ENCODE peak calls at places on chromosomes 6 and 20, in four cellular contexts. One of them, this sample, is unnamed.

GRCh38 chr20:41480054-41480770 is 113.6 kb upstream of the EMILIN3 start:
- DNase-seq in HL-60: peak
- DNase-seq in brain microvascular endothelial cell: no peak
- DNase-seq in Calu3: no peak
- DNase-seq in this sample: no peak

GRCh38 chr6:121222656-121223055 is 111.6 kb downstream of the TBC1D32 start:
- DNase-seq in HL-60: no peak
- DNase-seq in brain microvascular endothelial cell: peak
- DNase-seq in Calu3: no peak
- DNase-seq in this sample: no peak

GRCh38 chr6:136968831-136969230 is 46.7 kb downstream of the SLC35D3 start:
- DNase-seq in HL-60: no peak
- DNase-seq in brain microvascular endothelial cell: no peak
- DNase-seq in Calu3: no peak
- DNase-seq in this sample: no peak

GRCh38 chr6:26305097-26305841 is 59.7 kb upstream of the BTN3A2 start:
- DNase-seq in HL-60: peak
- DNase-seq in brain microvascular endothelial cell: peak
- DNase-seq in Calu3: peak
- DNase-seq in this sample: peak

GRCh38 chr6:29887819-29888581 is 54.3 kb upstream of the HLA-A start:
- DNase-seq in HL-60: peak
- DNase-seq in brain microvascular endothelial cell: peak
- DNase-seq in Calu3: peak
- DNase-seq in this sample: no peak

GRCh38 chr6:112017169-112017568 is 36.7 kb upstream of the CCN6 start:
- DNase-seq in HL-60: no peak
- DNase-seq in brain microvascular endothelial cell: no peak
- DNase-seq in Calu3: no peak
- DNase-seq in this sample: no peak

GRCh38 chr6:98827295-98828159 is 6.8 kb upstream of the POU3F2 start:
- DNase-seq in HL-60: no peak
- DNase-seq in brain microvascular endothelial cell: no peak
- DNase-seq in Calu3: no peak
- DNase-seq in this sample: no peak

GRCh38 chr20:9999660-10000059 is 35.1 kb upstream of the ANKEF1 start:
- DNase-seq in HL-60: no peak
- DNase-seq in brain microvascular endothelial cell: no peak
- DNase-seq in Calu3: no peak
- DNase-seq in this sample: no peak

GRCh38 chr20:3811421-3812258 is 8.7 kb upstream of the AP5S1 start:
- DNase-seq in HL-60: peak
- DNase-seq in brain microvascular endothelial cell: peak
- DNase-seq in Calu3: peak
- DNase-seq in this sample: peak

GRCh38 chr6:169639653-169640278 is 62.1 kb downstream of the WDR27 start:
- DNase-seq in HL-60: no peak
- DNase-seq in brain microvascular endothelial cell: no peak
- DNase-seq in Calu3: no peak
- DNase-seq in this sample: peak

GRCh38 chr20:50281831-50282591 is 91.4 kb downstream of the CEBPB start:
- DNase-seq in HL-60: peak
- DNase-seq in brain microvascular endothelial cell: no peak
- DNase-seq in Calu3: no peak
- DNase-seq in this sample: no peak

GRCh38 chr6:51398793-51399192 is 580.1 kb downstream of the TFAP2B start:
- DNase-seq in HL-60: no peak
- DNase-seq in brain microvascular endothelial cell: no peak
- DNase-seq in Calu3: peak
- DNase-seq in this sample: no peak

GRCh38 chr6:169862464-169863148 is 111.2 kb downstream of the ERMARD start:
- DNase-seq in HL-60: no peak
- DNase-seq in brain microvascular endothelial cell: no peak
- DNase-seq in Calu3: no peak
- DNase-seq in this sample: peak

GRCh38 chr6:100229512-100229911 is 235.2 kb downstream of the SIM1 start:
- DNase-seq in HL-60: no peak
- DNase-seq in brain microvascular endothelial cell: no peak
- DNase-seq in Calu3: peak
- DNase-seq in this sample: no peak

GRCh38 chr6:111566873-111567517 is 38.7 kb downstream of the TRAF3IP2 start:
- DNase-seq in HL-60: peak
- DNase-seq in brain microvascular endothelial cell: no peak
- DNase-seq in Calu3: no peak
- DNase-seq in this sample: no peak

GRCh38 chr20:8139899-8140298 is 7.8 kb downstream of the PLCB1 start:
- DNase-seq in HL-60: no peak
- DNase-seq in brain microvascular endothelial cell: no peak
- DNase-seq in Calu3: no peak
- DNase-seq in this sample: no peak

GRCh38 chr20:50794181-50794845 is 548 bp upstream of the BCAS4 start:
- DNase-seq in HL-60: no peak
- DNase-seq in brain microvascular endothelial cell: no peak
- DNase-seq in Calu3: no peak
- DNase-seq in this sample: no peak

GRCh38 chr6:43608310-43608763 is 20.7 kb downstream of the GTPBP2 start:
- DNase-seq in HL-60: peak
- DNase-seq in brain microvascular endothelial cell: peak
- DNase-seq in Calu3: peak
- DNase-seq in this sample: peak

GRCh38 chr6:90297866-90298381 is 1.3 kb upstream of the BACH2 start:
- DNase-seq in HL-60: no peak
- DNase-seq in brain microvascular endothelial cell: no peak
- DNase-seq in Calu3: no peak
- DNase-seq in this sample: no peak

GRCh38 chr6:115898246-115898645 is 162.4 kb downstream of the FRK start:
- DNase-seq in HL-60: no peak
- DNase-seq in brain microvascular endothelial cell: no peak
- DNase-seq in Calu3: no peak
- DNase-seq in this sample: no peak

GRCh38 chr6:169499728-169500265 is 202.0 kb downstream of the WDR27 start:
- DNase-seq in HL-60: no peak
- DNase-seq in brain microvascular endothelial cell: no peak
- DNase-seq in Calu3: no peak
- DNase-seq in this sample: no peak

GRCh38 chr6:99130897-99131873 is 183.4 kb upstream of the FBXL4 start:
- DNase-seq in HL-60: no peak
- DNase-seq in brain microvascular endothelial cell: no peak
- DNase-seq in Calu3: no peak
- DNase-seq in this sample: no peak

GRCh38 chr6:21738180-21739094 is 144.9 kb downstream of the SOX4 start:
- DNase-seq in HL-60: no peak
- DNase-seq in brain microvascular endothelial cell: no peak
- DNase-seq in Calu3: peak
- DNase-seq in this sample: no peak

GRCh38 chr6:77037439-77037838 is 425.9 kb downstream of the HTR1B start:
- DNase-seq in HL-60: no peak
- DNase-seq in brain microvascular endothelial cell: no peak
- DNase-seq in Calu3: no peak
- DNase-seq in this sample: no peak

GRCh38 chr6:99712560-99712959 is 105.9 kb downstream of the PRDM13 start:
- DNase-seq in HL-60: no peak
- DNase-seq in brain microvascular endothelial cell: no peak
- DNase-seq in Calu3: no peak
- DNase-seq in this sample: no peak

GRCh38 chr6:22067127-22067526 is 229.7 kb downstream of the PRL start:
- DNase-seq in HL-60: no peak
- DNase-seq in brain microvascular endothelial cell: no peak
- DNase-seq in Calu3: no peak
- DNase-seq in this sample: no peak

GRCh38 chr6:135002229-135002844 is 52.3 kb downstream of the HBS1L start:
- DNase-seq in HL-60: no peak
- DNase-seq in brain microvascular endothelial cell: no peak
- DNase-seq in Calu3: no peak
- DNase-seq in this sample: no peak

GRCh38 chr6:168928012-168928411 is 325.6 kb downstream of the THBS2 start:
- DNase-seq in HL-60: no peak
- DNase-seq in brain microvascular endothelial cell: no peak
- DNase-seq in Calu3: no peak
- DNase-seq in this sample: peak

GRCh38 chr6:119612871-119613515 is 263.4 kb upstream of the MAN1A1 start:
- DNase-seq in HL-60: no peak
- DNase-seq in brain microvascular endothelial cell: no peak
- DNase-seq in Calu3: no peak
- DNase-seq in this sample: no peak

GRCh38 chr6:8191629-8192028 is 89.3 kb upstream of the EEF1E1 start:
- DNase-seq in HL-60: no peak
- DNase-seq in brain microvascular endothelial cell: no peak
- DNase-seq in Calu3: no peak
- DNase-seq in this sample: no peak

GRCh38 chr6:131636880-131637792 is at the start of gene ENPP3:
- DNase-seq in HL-60: no peak
- DNase-seq in brain microvascular endothelial cell: no peak
- DNase-seq in Calu3: no peak
- DNase-seq in this sample: no peak

GRCh38 chr20:35950093-35950492 is 4.2 kb downstream of the SCAND1 start:
- DNase-seq in HL-60: no peak
- DNase-seq in brain microvascular endothelial cell: no peak
- DNase-seq in Calu3: no peak
- DNase-seq in this sample: no peak

GRCh38 chr20:35944189-35944588 is 10.1 kb downstream of the SCAND1 start:
- DNase-seq in HL-60: no peak
- DNase-seq in brain microvascular endothelial cell: no peak
- DNase-seq in Calu3: no peak
- DNase-seq in this sample: no peak

GRCh38 chr20:35947907-35948306 is 6.4 kb downstream of the SCAND1 start:
- DNase-seq in HL-60: no peak
- DNase-seq in brain microvascular endothelial cell: no peak
- DNase-seq in Calu3: no peak
- DNase-seq in this sample: no peak

GRCh38 chr20:35942243-35942642 is 12.1 kb downstream of the SCAND1 start:
- DNase-seq in HL-60: peak
- DNase-seq in brain microvascular endothelial cell: no peak
- DNase-seq in Calu3: no peak
- DNase-seq in this sample: no peak

DNA sequence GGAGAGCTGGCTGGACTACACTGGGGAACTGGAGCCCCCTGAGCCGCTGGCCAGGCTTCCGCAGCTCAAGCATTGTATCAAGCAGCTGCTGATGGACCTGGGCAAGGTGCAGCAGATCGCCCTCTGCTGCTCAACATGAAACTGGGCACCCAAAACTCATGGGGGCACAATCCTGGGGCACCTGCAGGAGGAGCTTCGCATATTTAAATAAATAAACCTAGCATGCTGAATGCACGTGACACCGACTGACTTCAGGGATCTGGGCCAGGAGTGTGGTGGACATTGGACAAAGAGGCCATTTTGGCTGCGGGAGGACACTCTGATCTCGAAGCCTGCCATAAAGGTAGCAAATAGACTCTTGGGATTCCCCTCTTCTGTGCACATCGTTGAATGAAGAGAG is 6.8 kb downstream of the SCAND1 start:
- DNase-seq in HL-60: peak
- DNase-seq in brain microvascular endothelial cell: no peak
- DNase-seq in Calu3: peak
- DNase-seq in this sample: no peak
- TF ChIP-seq CTCF in HL-60: peak
- TF ChIP-seq CTCF in brain microvascular endothelial cell: peak
- TF ChIP-seq CTCF in Calu3: peak
- TF ChIP-seq CTCF in this sample: peak

GRCh38 chr20:431012-431904 is 23.2 kb downstream of the RBCK1 start:
- DNase-seq in HL-60: peak
- DNase-seq in brain microvascular endothelial cell: peak
- DNase-seq in Calu3: peak
- DNase-seq in this sample: no peak
- TF ChIP-seq CTCF in HL-60: peak
- TF ChIP-seq CTCF in brain microvascular endothelial cell: peak
- TF ChIP-seq CTCF in Calu3: peak
- TF ChIP-seq CTCF in this sample: peak

GRCh38 chr20:18904624-18905023 is 91.0 kb downstream of the SCP2D1 start:
- DNase-seq in HL-60: no peak
- DNase-seq in brain microvascular endothelial cell: no peak
- DNase-seq in Calu3: no peak
- DNase-seq in this sample: no peak
- TF ChIP-seq CTCF in HL-60: peak
- TF ChIP-seq CTCF in brain microvascular endothelial cell: no peak
- TF ChIP-seq CTCF in Calu3: no peak
- TF ChIP-seq CTCF in this sample: no peak

DNA sequence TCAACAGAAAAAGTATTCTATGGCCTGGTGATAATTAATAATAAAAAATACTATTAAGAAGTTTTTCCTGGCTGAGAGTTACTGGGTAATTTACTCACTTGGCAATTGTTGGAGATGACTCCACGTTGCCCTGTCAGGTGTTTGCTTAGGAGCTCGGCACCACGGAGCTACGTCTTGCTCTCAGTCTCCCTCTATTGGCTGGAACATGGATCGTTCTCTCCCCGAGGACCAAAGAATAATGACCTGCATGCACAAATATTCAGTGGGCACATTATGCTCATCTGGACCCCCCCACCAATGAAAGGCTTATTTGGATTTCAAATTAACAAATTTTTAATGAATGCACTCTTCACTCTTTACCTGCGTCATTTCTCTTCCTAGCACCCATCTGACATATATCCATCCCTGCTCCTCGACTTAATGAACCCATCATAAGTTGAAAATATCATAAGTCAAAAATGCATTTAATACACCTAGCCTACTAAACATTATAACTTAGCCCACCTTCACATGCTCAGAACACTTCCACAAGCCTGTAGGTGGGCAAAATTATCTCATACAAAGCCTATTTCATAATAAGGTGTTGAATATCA is 71.0 kb upstream of the CD83 start:
- DNase-seq in HL-60: peak
- DNase-seq in brain microvascular endothelial cell: peak
- DNase-seq in Calu3: peak
- DNase-seq in this sample: no peak
- TF ChIP-seq CTCF in HL-60: peak
- TF ChIP-seq CTCF in brain microvascular endothelial cell: peak
- TF ChIP-seq CTCF in Calu3: no peak
- TF ChIP-seq CTCF in this sample: peak

DNA sequence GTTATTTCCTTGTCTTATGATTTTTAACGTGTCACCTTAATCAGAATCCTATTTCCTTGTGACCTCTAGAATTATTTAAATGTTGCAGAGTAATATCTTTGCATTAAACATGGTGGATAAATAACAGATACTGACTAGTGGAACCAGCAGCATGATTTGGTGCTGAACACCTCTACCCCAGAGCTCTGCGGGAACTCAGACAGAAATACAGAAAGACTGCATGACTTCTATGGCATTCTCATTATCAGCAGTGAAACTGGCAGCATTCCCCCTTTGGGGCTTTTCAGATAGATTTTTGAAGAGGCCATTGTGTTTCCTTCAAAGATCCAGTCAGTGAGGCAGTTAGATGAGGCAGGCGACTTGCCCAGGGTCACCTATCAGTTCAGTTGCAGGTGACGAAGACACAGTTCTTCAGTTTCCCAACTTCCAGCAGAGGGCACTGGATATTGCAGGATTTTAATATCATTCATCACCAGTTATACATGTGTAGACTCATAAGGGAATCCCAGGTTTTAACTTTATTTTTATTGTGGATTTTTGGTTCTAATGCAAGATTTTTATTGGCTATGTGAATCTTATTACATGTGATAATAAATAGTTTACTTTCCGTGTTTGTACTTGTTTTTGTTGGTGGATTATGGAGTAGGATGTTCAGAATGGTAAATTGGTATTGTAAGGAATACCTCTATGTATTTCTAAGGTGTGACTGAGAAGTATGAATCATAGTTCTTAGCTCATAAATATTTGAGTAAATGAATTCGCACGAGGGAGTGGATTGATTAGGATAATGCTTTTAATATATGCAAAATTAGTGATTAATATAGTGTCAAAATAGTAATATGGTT is 81.3 kb downstream of the AFDN start:
- DNase-seq in HL-60: no peak
- DNase-seq in brain microvascular endothelial cell: peak
- DNase-seq in Calu3: peak
- DNase-seq in this sample: no peak
- TF ChIP-seq CTCF in HL-60: no peak
- TF ChIP-seq CTCF in brain microvascular endothelial cell: peak
- TF ChIP-seq CTCF in Calu3: peak
- TF ChIP-seq CTCF in this sample: peak

This sample was measured in osteocyte.